ENCODE peak calls at places on chromosome 19, in four cellular contexts. T is DMS79 treated with DMSO at 0.1 percent for 48 hours; Y is activated CD4-positive, alpha-beta T cell treated with anti-CD3 and anti-CD28 coated beads, Interleukin-2, amount 50 U/mL, for 48 hours; O is activated B cell treated with CpG ODN at 0.5 μM for 24 hours. X is an unnamed sample.

GRCh38 chr19:13872695-13873389 is 4.1 kb upstream of the NANOS3 start:
- DNase-seq in T (no peak), Y (no peak), O (peak; percentile 43), X (no peak)

GRCh38 chr19:55674459-55674840 is 576 bp upstream of the EPN1 start:
- DNase-seq in T (no peak), O (no peak), Y (no peak), X (no peak)

GRCh38 chr19:16001481-16002312 is 52.9 kb downstream of the OR10H4 start:
- DNase-seq in T (peak; percentile 3), O (no peak), Y (peak; percentile 33), X (no peak)

GRCh38 chr19:31676271-31677004 is 327.2 kb upstream of the TSHZ3 start:
- DNase-seq in Y (no peak), T (no peak), O (no peak), X (no peak)

GRCh38 chr19:55544014-55544413 is 1.3 kb downstream of the SBK3 start:
- DNase-seq in T (no peak), O (no peak), Y (no peak), X (no peak)

GRCh38 chr19:42199440-42200115 is 17.9 kb downstream of the DEDD2 start:
- DNase-seq in Y (peak; percentile 72), T (peak; percentile 74), O (peak; percentile 47), X (no peak)

GRCh38 chr19:8580710-8581281 is 3.6 kb upstream of the MYO1F start:
- DNase-seq in T (peak; percentile 55), O (peak; percentile 81), Y (peak; percentile 85), X (peak; percentile 76)

GRCh38 chr19:48419158-48419920 is 25.9 kb downstream of the GRIN2D start:
- DNase-seq in T (no peak), Y (peak; percentile 76), O (peak; percentile 61), X (peak; percentile 67)

GRCh38 chr19:51181913-51182419 is 39.9 kb downstream of the SIGLEC7 start:
- DNase-seq in Y (peak; percentile 15), O (no peak), T (no peak), X (no peak)

GRCh38 chr19:46482645-46483044 is 11.3 kb upstream of the PNMA8A start:
- DNase-seq in Y (no peak), T (no peak), O (no peak), X (no peak)

GRCh38 chr19:952680-953500 is 27.1 kb downstream of the ARID3A start:
- DNase-seq in O (no peak), T (no peak), Y (no peak), X (no peak)

GRCh38 chr19:35558400-35559280 is 4.8 kb downstream of the ATP4A start:
- DNase-seq in O (no peak), T (no peak), Y (no peak), X (no peak)

GRCh38 chr19:55986487-55986886 is at the start of gene NLRP5:
- DNase-seq in O (no peak), T (peak; percentile 85), Y (no peak), X (no peak)

GRCh38 chr19:3807131-3807480 is 20.9 kb upstream of the MATK start:
- DNase-seq in T (no peak), Y (no peak), O (no peak), X (no peak)

GRCh38 chr19:16764793-16765433 is 45.3 kb downstream of the NWD1 start:
- DNase-seq in Y (no peak), O (no peak), T (no peak), X (no peak)

X was measured in head of caudate nucleus.